ENCODE peak calls at places on chromosomes 3 and 15, in seven cellular contexts. O, B, I, W, T, H and L are unnamed samples.

GRCh38 chr3:188468672-188469071 is 314.7 kb downstream of the LPP start:
- DNase-seq in O (no peak), B (no peak), I (no peak), W (no peak), T (no peak), H (peak; percentile 57), L (no peak)

GRCh38 chr15:94493176-94493575 is 261.8 kb downstream of the MCTP2 start:
- DNase-seq in O (no peak), B (no peak), I (no peak), W (no peak), T (no peak), H (no peak), L (no peak)

GRCh38 chr3:156865732-156866131 is 39.6 kb downstream of the LEKR1 start:
- DNase-seq in O (no peak), B (peak; percentile 40), I (no peak), W (no peak), T (peak; percentile 34), H (no peak), L (no peak)

GRCh38 chr3:42751609-42752008 is 21.4 kb downstream of the CCDC13 start:
- DNase-seq in O (no peak), B (no peak), I (no peak), W (no peak), T (no peak), H (no peak), L (no peak)

GRCh38 chr15:77607894-77608261 is 24.8 kb downstream of the LINGO1 start:
- DNase-seq in O (no peak), B (no peak), I (no peak), W (no peak), T (no peak), H (no peak), L (no peak)

GRCh38 chr3:24110051-24110450 is 165.0 kb downstream of the NR1D2 start:
- DNase-seq in O (no peak), B (no peak), I (no peak), W (no peak), T (peak; percentile 58), H (no peak), L (no peak)

GRCh38 chr15:92343869-92344643 is 49.6 kb upstream of the ST8SIA2 start:
- DNase-seq in O (no peak), B (no peak), I (peak; percentile 84), W (peak; percentile 38), T (no peak), H (no peak), L (no peak)

GRCh38 chr3:23806322-23807160 is 786 bp downstream of the UBE2E1 start:
- DNase-seq in O (no peak), B (no peak), I (peak; percentile 67), W (peak; percentile 41), T (peak; percentile 31), H (no peak), L (no peak)

GRCh38 chr3:95334461-95334860 is 1271.6 kb downstream of the NSUN3 start:
- DNase-seq in O (no peak), B (no peak), I (no peak), W (no peak), T (no peak), H (no peak), L (no peak)

GRCh38 chr3:132907293-132907692 is 130.9 kb upstream of the TMEM108 start:
- DNase-seq in O (no peak), B (no peak), I (no peak), W (no peak), T (no peak), H (no peak), L (no peak)

GRCh38 chr3:145094355-145094941 is 1066.5 kb downstream of the PLOD2 start:
- DNase-seq in O (no peak), B (peak; percentile 54), I (peak; percentile 48), W (peak; percentile 21), T (peak; percentile 84), H (peak; percentile 70), L (no peak)

GRCh38 chr15:74174966-74175270 is 1.4 kb downstream of the ISLR start:
- DNase-seq in O (no peak), B (no peak), I (no peak), W (no peak), T (no peak), H (no peak), L (no peak)

GRCh38 chr15:89385596-89386242 is 51.1 kb upstream of the POLG start:
- DNase-seq in O (no peak), B (no peak), I (no peak), W (no peak), T (no peak), H (peak; percentile 83), L (no peak)

GRCh38 chr3:13512451-13512850 is 32.3 kb downstream of the HDAC11 start:
- DNase-seq in O (no peak), B (no peak), I (no peak), W (no peak), T (no peak), H (no peak), L (no peak)

GRCh38 chr3:13513913-13514517 is 33.9 kb downstream of the HDAC11 start:
- DNase-seq in O (peak; percentile 86), B (no peak), I (no peak), W (no peak), T (no peak), H (no peak), L (no peak)

GRCh38 chr3:13515036-13515435 is 33.9 kb upstream of the FBLN2 start:
- DNase-seq in O (no peak), B (no peak), I (no peak), W (no peak), T (no peak), H (no peak), L (no peak)

GRCh38 chr3:13515786-13516783 is 32.8 kb upstream of the FBLN2 start:
- DNase-seq in O (no peak), B (no peak), I (no peak), W (no peak), T (no peak), H (no peak), L (no peak)

GRCh38 chr3:13513051-13513912 is 33.2 kb downstream of the HDAC11 start:
- DNase-seq in O (peak; percentile 79), B (peak; percentile 17), I (no peak), W (no peak), T (no peak), H (peak; percentile 29), L (no peak)
- H2AFZ ChIP-seq in O (no peak overlapping the region), B (peak overlapping the region; percentile 2), I (no peak overlapping the region), W (peak overlapping the region; percentile 30), T (no peak overlapping the region), H (peak overlapping the region; percentile 11), L (peak overlapping the region; percentile 22)

GRCh38 chr3:128844502-128844901 is 34.9 kb upstream of the ACAD9 start:
- DNase-seq in O (no peak), B (no peak), I (no peak), W (no peak), T (no peak), H (no peak), L (no peak)

GRCh38 chr3:128846501-128846900 is 32.9 kb upstream of the ACAD9 start:
- DNase-seq in O (no peak), B (no peak), I (no peak), W (no peak), T (no peak), H (no peak), L (no peak)

GRCh38 chr3:128847631-128848370 is 31.6 kb upstream of the ACAD9 start:
- DNase-seq in O (no peak), B (no peak), I (no peak), W (no peak), T (no peak), H (no peak), L (no peak)

GRCh38 chr3:128845695-128846491 is 33.5 kb upstream of the ACAD9 start:
- DNase-seq in O (peak; percentile 86), B (peak; percentile 48), I (peak; percentile 78), W (peak; percentile 57), T (peak; percentile 64), H (peak; percentile 37), L (no peak)

DNA sequence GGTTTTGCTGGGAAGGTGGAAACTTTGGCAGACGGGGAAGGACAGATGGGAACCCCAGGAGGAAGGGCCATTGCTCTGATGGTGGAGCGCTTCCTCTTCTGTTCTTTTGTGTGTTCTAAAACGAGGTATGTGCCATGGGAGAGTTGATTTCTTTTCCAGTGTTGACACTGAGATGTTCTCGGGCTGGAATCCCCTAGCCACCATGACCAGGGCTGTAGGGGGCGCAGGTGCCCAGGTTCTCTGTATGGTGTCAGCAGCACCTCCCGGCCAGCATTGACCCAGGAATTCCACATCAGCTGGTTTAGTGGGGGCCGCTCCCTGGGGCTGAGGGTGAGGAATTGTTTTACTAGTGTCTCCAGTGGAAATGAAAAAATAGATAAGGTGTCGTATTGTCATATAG is 34.3 kb upstream of the ACAD9 start:
- DNase-seq in O (peak; percentile 27), B (no peak), I (peak; percentile 47), W (no peak), T (no peak), H (no peak), L (no peak)
- H2AFZ ChIP-seq in O (no peak overlapping the region), B (peak overlapping the region; percentile 96), I (no peak overlapping the region), W (peak overlapping the region; percentile 72), T (no peak overlapping the region), H (peak overlapping the region; percentile 59), L (no peak overlapping the region)

GRCh38 chr15:82807920-82808633 is 1.4 kb upstream of the WHAMM start:
- DNase-seq in O (peak; percentile 9), B (no peak), I (no peak), W (no peak), T (no peak), H (no peak), L (no peak)
- H2AFZ ChIP-seq in O (no peak overlapping the region), B (peak overlapping the region; percentile 44), I (peak overlapping the region; percentile 97), W (peak overlapping the region; percentile 96), T (no peak overlapping the region), H (peak overlapping the region; percentile 28), L (peak overlapping the region; percentile 46)

DNA sequence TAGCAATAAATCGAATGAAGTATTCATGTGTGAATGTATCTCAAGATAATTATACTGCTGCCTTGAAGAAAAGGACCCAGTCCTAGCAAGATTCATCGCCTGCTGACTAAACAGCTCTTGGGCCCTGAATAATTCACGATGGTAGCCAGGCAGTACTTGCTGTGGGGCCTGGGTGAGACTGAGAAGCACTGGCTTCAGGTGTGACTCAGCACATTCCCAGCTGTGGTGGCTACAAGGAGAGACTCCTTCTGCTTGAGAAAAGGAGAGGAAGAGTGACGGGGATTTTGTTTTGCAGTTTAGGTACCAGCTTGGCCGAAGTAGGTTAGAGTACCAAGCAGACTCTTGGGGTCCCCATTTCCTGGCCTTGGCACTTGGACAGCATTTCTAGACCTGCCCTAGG is 47.6 kb upstream of the CD200R1L start:
- DNase-seq in O (peak; percentile 47), B (peak; percentile 63), I (peak; percentile 20), W (no peak), T (peak; percentile 2), H (peak; percentile 74), L (no peak)
- H2AFZ ChIP-seq in O (peak overlapping the region; percentile 77), B (no peak overlapping the region), I (peak overlapping the region; percentile 93), W (peak overlapping the region; percentile 46), T (no peak overlapping the region), H (peak overlapping the region; percentile 43), L (peak overlapping the region; percentile 16)

DNA sequence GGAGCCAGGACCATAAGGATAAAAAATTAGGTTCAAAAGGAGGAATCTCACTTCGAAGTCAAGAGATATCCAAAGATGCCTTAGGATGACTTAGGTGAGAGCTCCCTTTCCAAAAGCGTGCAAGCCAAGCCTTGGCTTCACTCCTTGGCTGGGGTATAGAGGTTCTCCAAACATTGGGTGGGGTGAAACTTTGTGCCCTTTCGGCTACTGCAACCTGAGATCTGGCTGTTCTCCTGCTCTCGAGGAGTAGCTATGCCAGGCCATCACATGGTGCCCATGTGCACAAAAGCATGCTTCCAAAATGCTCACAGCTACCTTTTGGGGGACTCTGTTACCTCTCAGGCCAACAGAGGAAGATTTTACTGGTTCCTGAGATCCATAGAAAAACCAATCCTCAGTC is 373.8 kb downstream of the EPHB1 start:
- DNase-seq in O (no peak), B (no peak), I (no peak), W (no peak), T (no peak), H (no peak), L (no peak)
- H2AFZ ChIP-seq in O (no peak overlapping the region), B (no peak overlapping the region), I (no peak overlapping the region), W (no peak overlapping the region), T (no peak overlapping the region), H (no peak overlapping the region), L (no peak overlapping the region)